ENCODE peak calls at places on chromosomes 7 and 10, in five cellular contexts. One of them, this sample, is unnamed.

GRCh38 chr10:93261089-93261488 is 187.4 kb downstream of the CYP26A1 start:
- DNase-seq in epithelial cell of esophagus: peak; percentile 13
- DNase-seq in AG04449: no peak
- DNase-seq in cardiac fibroblast: no peak
- DNase-seq in spleen: no peak
- DNase-seq in this sample: no peak

GRCh38 chr10:103765981-103766380 is 89.4 kb downstream of the SH3PXD2A start:
- DNase-seq in epithelial cell of esophagus: no peak
- DNase-seq in AG04449: no peak
- DNase-seq in cardiac fibroblast: no peak
- DNase-seq in spleen: peak; percentile 92
- DNase-seq in this sample: peak; percentile 89

GRCh38 chr10:34535872-34536271 is 279.2 kb downstream of the PARD3 start:
- DNase-seq in cardiac fibroblast: no peak
- DNase-seq in spleen: no peak
- DNase-seq in AG04449: no peak
- DNase-seq in epithelial cell of esophagus: no peak
- DNase-seq in this sample: no peak

GRCh38 chr10:25059990-25060389 is 43.6 kb downstream of the THNSL1 start:
- DNase-seq in spleen: no peak
- DNase-seq in epithelial cell of esophagus: peak; percentile 96
- DNase-seq in AG04449: peak; percentile 45
- DNase-seq in cardiac fibroblast: peak; percentile 92
- DNase-seq in this sample: peak; percentile 74

GRCh38 chr7:47945261-47946015 is 2.8 kb downstream of the PKD1L1 start:
- DNase-seq in epithelial cell of esophagus: peak; percentile 65
- DNase-seq in cardiac fibroblast: peak; percentile 83
- DNase-seq in spleen: peak; percentile 89
- DNase-seq in AG04449: no peak
- DNase-seq in this sample: peak; percentile 77

GRCh38 chr7:155804897-155805825 is 7.1 kb downstream of the SHH start:
- DNase-seq in spleen: peak; percentile 77
- DNase-seq in AG04449: no peak
- DNase-seq in cardiac fibroblast: peak; percentile 76
- DNase-seq in epithelial cell of esophagus: peak; percentile 76
- DNase-seq in this sample: peak; percentile 85

GRCh38 chr10:97792058-97792721 is 20.4 kb upstream of the SFRP5 start:
- DNase-seq in cardiac fibroblast: peak; percentile 61
- DNase-seq in spleen: peak; percentile 88
- DNase-seq in epithelial cell of esophagus: peak; percentile 66
- DNase-seq in AG04449: no peak
- DNase-seq in this sample: peak; percentile 84

GRCh38 chr10:132329565-132330485 is 2.2 kb upstream of the LRRC27 start:
- DNase-seq in epithelial cell of esophagus: peak; percentile 11
- DNase-seq in spleen: peak; percentile 80
- DNase-seq in cardiac fibroblast: peak; percentile 65
- DNase-seq in AG04449: no peak
- DNase-seq in this sample: no peak

GRCh38 chr10:100894033-100894432 is 18.7 kb upstream of the SLF2 start:
- DNase-seq in AG04449: no peak
- DNase-seq in cardiac fibroblast: no peak
- DNase-seq in spleen: no peak
- DNase-seq in epithelial cell of esophagus: peak; percentile 54
- DNase-seq in this sample: no peak

GRCh38 chr10:78904196-78904595 is 164.6 kb upstream of the ZMIZ1 start:
- DNase-seq in cardiac fibroblast: no peak
- DNase-seq in AG04449: no peak
- DNase-seq in spleen: peak; percentile 53
- DNase-seq in epithelial cell of esophagus: no peak
- DNase-seq in this sample: no peak

GRCh38 chr10:3180361-3180760 is 7.8 kb upstream of the PITRM1 start:
- DNase-seq in cardiac fibroblast: no peak
- DNase-seq in epithelial cell of esophagus: no peak
- DNase-seq in spleen: no peak
- DNase-seq in AG04449: no peak
- DNase-seq in this sample: no peak

GRCh38 chr7:52962402-52962801 is 73.0 kb upstream of the POM121L12 start:
- DNase-seq in spleen: no peak
- DNase-seq in epithelial cell of esophagus: no peak
- DNase-seq in AG04449: no peak
- DNase-seq in cardiac fibroblast: no peak
- DNase-seq in this sample: no peak

GRCh38 chr10:10045765-10046028 is 972.0 kb upstream of the CELF2 start:
- DNase-seq in spleen: no peak
- DNase-seq in epithelial cell of esophagus: no peak
- DNase-seq in AG04449: no peak
- DNase-seq in cardiac fibroblast: peak; percentile 27
- DNase-seq in this sample: no peak

GRCh38 chr7:121882731-121883130 is 9.8 kb downstream of the PTPRZ1 start:
- DNase-seq in cardiac fibroblast: no peak
- DNase-seq in spleen: no peak
- DNase-seq in AG04449: no peak
- DNase-seq in epithelial cell of esophagus: peak; percentile 83
- DNase-seq in this sample: no peak

GRCh38 chr7:48426966-48427555 is 255.8 kb downstream of the ABCA13 start:
- DNase-seq in spleen: no peak
- DNase-seq in cardiac fibroblast: peak; percentile 70
- DNase-seq in AG04449: no peak
- DNase-seq in epithelial cell of esophagus: peak; percentile 80
- DNase-seq in this sample: no peak

GRCh38 chr7:6228865-6229264 is 43.6 kb downstream of the CYTH3 start:
- DNase-seq in spleen: no peak
- DNase-seq in AG04449: no peak
- DNase-seq in cardiac fibroblast: peak; percentile 76
- DNase-seq in epithelial cell of esophagus: no peak
- DNase-seq in this sample: no peak

GRCh38 chr10:16996530-16996964 is 133.1 kb downstream of the CUBN start:
- DNase-seq in epithelial cell of esophagus: no peak
- DNase-seq in spleen: no peak
- DNase-seq in cardiac fibroblast: peak; percentile 66
- DNase-seq in AG04449: no peak
- DNase-seq in this sample: no peak

GRCh38 chr10:52446391-52446790 is 132.3 kb downstream of the DKK1 start:
- DNase-seq in cardiac fibroblast: no peak
- DNase-seq in AG04449: no peak
- DNase-seq in epithelial cell of esophagus: no peak
- DNase-seq in spleen: no peak
- DNase-seq in this sample: no peak

GRCh38 chr7:2824678-2825461 is 19.2 kb downstream of the GNA12 start:
- DNase-seq in epithelial cell of esophagus: no peak
- DNase-seq in AG04449: no peak
- DNase-seq in spleen: no peak
- DNase-seq in cardiac fibroblast: no peak
- DNase-seq in this sample: no peak

GRCh38 chr10:71860243-71861029 is 9.4 kb upstream of the PSAP start:
- DNase-seq in epithelial cell of esophagus: peak; percentile 99
- DNase-seq in spleen: peak; percentile 91
- DNase-seq in AG04449: peak; percentile 100
- DNase-seq in cardiac fibroblast: peak; percentile 100
- DNase-seq in this sample: peak; percentile 98

GRCh38 chr7:106003525-106004064 is 40.5 kb downstream of the CDHR3 start:
- DNase-seq in cardiac fibroblast: no peak
- DNase-seq in epithelial cell of esophagus: no peak
- DNase-seq in AG04449: no peak
- DNase-seq in spleen: no peak
- DNase-seq in this sample: no peak

GRCh38 chr10:31129880-31130405 is 98.3 kb upstream of the ZNF438 start:
- DNase-seq in AG04449: no peak
- DNase-seq in cardiac fibroblast: no peak
- DNase-seq in spleen: no peak
- DNase-seq in epithelial cell of esophagus: no peak
- DNase-seq in this sample: no peak

GRCh38 chr10:117615649-117616048 is 73.1 kb downstream of the EMX2 start:
- DNase-seq in cardiac fibroblast: no peak
- DNase-seq in AG04449: no peak
- DNase-seq in epithelial cell of esophagus: no peak
- DNase-seq in spleen: no peak
- DNase-seq in this sample: no peak

GRCh38 chr7:44460325-44460724 is 30.1 kb downstream of the NUDCD3 start:
- DNase-seq in AG04449: no peak
- DNase-seq in cardiac fibroblast: no peak
- DNase-seq in epithelial cell of esophagus: peak; percentile 23
- DNase-seq in spleen: no peak
- DNase-seq in this sample: no peak

GRCh38 chr10:5631936-5632335 is 34.5 kb downstream of the ASB13 start:
- DNase-seq in AG04449: no peak
- DNase-seq in spleen: no peak
- DNase-seq in epithelial cell of esophagus: no peak
- DNase-seq in cardiac fibroblast: no peak
- DNase-seq in this sample: peak; percentile 80

GRCh38 chr10:12757351-12757750 is 244.2 kb downstream of the CCDC3 start:
- DNase-seq in AG04449: no peak
- DNase-seq in cardiac fibroblast: no peak
- DNase-seq in spleen: no peak
- DNase-seq in epithelial cell of esophagus: no peak
- DNase-seq in this sample: no peak

GRCh38 chr10:20674870-20675385 is 222.2 kb downstream of the NEBL start:
- DNase-seq in epithelial cell of esophagus: no peak
- DNase-seq in AG04449: no peak
- DNase-seq in spleen: no peak
- DNase-seq in cardiac fibroblast: no peak
- DNase-seq in this sample: no peak

GRCh38 chr7:135490783-135491182 is 19.1 kb downstream of the CNOT4 start:
- DNase-seq in epithelial cell of esophagus: peak; percentile 64
- DNase-seq in cardiac fibroblast: peak; percentile 66
- DNase-seq in AG04449: no peak
- DNase-seq in spleen: no peak
- DNase-seq in this sample: no peak

GRCh38 chr7:66301737-66302136 is 96.6 kb downstream of the TPST1 start:
- DNase-seq in AG04449: no peak
- DNase-seq in epithelial cell of esophagus: no peak
- DNase-seq in spleen: no peak
- DNase-seq in cardiac fibroblast: peak; percentile 47
- DNase-seq in this sample: no peak

GRCh38 chr7:66952343-66953043 is 31.5 kb downstream of the TMEM248 start:
- DNase-seq in cardiac fibroblast: peak; percentile 66
- DNase-seq in epithelial cell of esophagus: peak; percentile 81
- DNase-seq in AG04449: no peak
- DNase-seq in spleen: peak; percentile 55
- DNase-seq in this sample: no peak

GRCh38 chr10:61480226-61480625 is 27.0 kb upstream of the TMEM26 start:
- DNase-seq in AG04449: no peak
- DNase-seq in epithelial cell of esophagus: no peak
- DNase-seq in cardiac fibroblast: no peak
- DNase-seq in spleen: no peak
- DNase-seq in this sample: no peak

GRCh38 chr10:61481597-61481996 is 28.4 kb upstream of the TMEM26 start:
- DNase-seq in spleen: no peak
- DNase-seq in AG04449: no peak
- DNase-seq in epithelial cell of esophagus: no peak
- DNase-seq in cardiac fibroblast: no peak
- DNase-seq in this sample: no peak

GRCh38 chr10:61477469-61477868 is 24.3 kb upstream of the TMEM26 start:
- DNase-seq in cardiac fibroblast: no peak
- DNase-seq in AG04449: no peak
- DNase-seq in spleen: no peak
- DNase-seq in epithelial cell of esophagus: no peak
- DNase-seq in this sample: no peak

GRCh38 chr10:61476529-61476928 is 23.3 kb upstream of the TMEM26 start:
- DNase-seq in AG04449: no peak
- DNase-seq in epithelial cell of esophagus: no peak
- DNase-seq in spleen: no peak
- DNase-seq in cardiac fibroblast: no peak
- DNase-seq in this sample: no peak

DNA sequence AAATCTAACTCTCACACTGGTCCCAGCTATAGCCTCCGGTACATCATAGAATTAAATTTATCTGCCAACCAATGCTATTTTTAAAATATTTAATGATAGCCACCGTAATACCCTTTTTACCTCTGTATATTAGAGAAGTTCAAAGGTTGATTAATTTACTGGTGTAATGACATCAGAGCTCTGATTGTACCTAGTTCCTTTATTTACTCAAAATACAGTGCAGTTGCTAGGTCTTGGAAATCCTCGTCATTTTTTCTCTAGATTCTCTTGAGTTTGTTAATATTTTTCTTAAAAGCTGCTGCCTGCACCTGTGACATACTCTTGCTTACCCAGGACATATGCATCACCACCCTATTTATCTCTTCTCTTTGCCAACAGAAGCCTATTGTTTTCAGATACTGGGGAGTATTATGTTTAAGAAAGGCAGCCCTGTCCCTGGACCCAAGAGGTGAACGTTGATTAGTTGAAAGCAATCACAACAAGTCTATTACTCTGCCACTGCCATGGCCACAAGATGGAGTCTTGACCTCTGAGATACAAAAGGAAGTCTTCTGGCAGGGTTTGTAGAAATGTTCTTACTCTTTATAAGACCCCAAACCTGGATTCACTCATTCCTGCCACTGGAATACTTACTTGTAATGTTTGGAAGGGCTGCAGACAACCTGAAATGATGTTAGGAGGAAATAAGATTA is 25.6 kb upstream of the TMEM26 start:
- DNase-seq in spleen: no peak
- DNase-seq in AG04449: no peak
- DNase-seq in epithelial cell of esophagus: peak; percentile 10
- DNase-seq in cardiac fibroblast: peak; percentile 10
- DNase-seq in this sample: no peak
- TF ChIP-seq CTCF in spleen: no peak
- TF ChIP-seq CTCF in AG04449: no peak
- TF ChIP-seq CTCF in epithelial cell of esophagus: no peak
- TF ChIP-seq CTCF in cardiac fibroblast: no peak
- TF ChIP-seq CTCF in this sample: no peak

GRCh38 chr7:26551740-26552139 is 260.1 kb downstream of the SNX10 start:
- DNase-seq in spleen: no peak
- DNase-seq in epithelial cell of esophagus: no peak
- DNase-seq in AG04449: no peak
- DNase-seq in cardiac fibroblast: no peak
- DNase-seq in this sample: no peak

GRCh38 chr7:26553128-26553527 is 261.5 kb downstream of the SNX10 start:
- DNase-seq in epithelial cell of esophagus: no peak
- DNase-seq in spleen: no peak
- DNase-seq in AG04449: no peak
- DNase-seq in cardiac fibroblast: no peak
- DNase-seq in this sample: no peak

GRCh38 chr7:26550492-26550891 is 258.8 kb downstream of the SNX10 start:
- DNase-seq in spleen: no peak
- DNase-seq in AG04449: no peak
- DNase-seq in epithelial cell of esophagus: no peak
- DNase-seq in cardiac fibroblast: no peak
- DNase-seq in this sample: no peak

GRCh38 chr7:26547156-26547555 is 255.5 kb downstream of the SNX10 start:
- DNase-seq in epithelial cell of esophagus: no peak
- DNase-seq in cardiac fibroblast: no peak
- DNase-seq in AG04449: no peak
- DNase-seq in spleen: no peak
- DNase-seq in this sample: no peak

GRCh38 chr7:26549281-26549943 is 257.8 kb downstream of the SNX10 start:
- DNase-seq in AG04449: no peak
- DNase-seq in spleen: peak; percentile 73
- DNase-seq in cardiac fibroblast: no peak
- DNase-seq in epithelial cell of esophagus: no peak
- DNase-seq in this sample: no peak
- TF ChIP-seq CTCF in AG04449: no peak
- TF ChIP-seq CTCF in spleen: no peak
- TF ChIP-seq CTCF in cardiac fibroblast: no peak
- TF ChIP-seq CTCF in epithelial cell of esophagus: no peak
- TF ChIP-seq CTCF in this sample: no peak

GRCh38 chr7:134357486-134357885 is 40.8 kb upstream of the SLC35B4 start:
- DNase-seq in epithelial cell of esophagus: no peak
- DNase-seq in AG04449: no peak
- DNase-seq in spleen: no peak
- DNase-seq in cardiac fibroblast: no peak
- DNase-seq in this sample: no peak
- TF ChIP-seq CTCF in epithelial cell of esophagus: no peak
- TF ChIP-seq CTCF in AG04449: no peak
- TF ChIP-seq CTCF in spleen: no peak
- TF ChIP-seq CTCF in cardiac fibroblast: no peak
- TF ChIP-seq CTCF in this sample: no peak

GRCh38 chr10:114486938-114487814 is 82.9 kb upstream of the AFAP1L2 start:
- DNase-seq in epithelial cell of esophagus: peak; percentile 73
- DNase-seq in AG04449: no peak
- DNase-seq in spleen: no peak
- DNase-seq in cardiac fibroblast: peak; percentile 26
- DNase-seq in this sample: no peak
- TF ChIP-seq CTCF in epithelial cell of esophagus: no peak
- TF ChIP-seq CTCF in AG04449: no peak
- TF ChIP-seq CTCF in spleen: no peak
- TF ChIP-seq CTCF in cardiac fibroblast: no peak
- TF ChIP-seq CTCF in this sample: no peak